ENCODE peak calls at places on chromosomes 13 and 19, in four cellular contexts. T, F, E and Y are unnamed samples.

GRCh38 chr19:46081928-46082727 is 41.3 kb upstream of the IGFL4 start:
- DNase-seq in T (peak), F (peak), E (peak), Y (peak)

GRCh38 chr13:67932991-67933390 is 702.9 kb upstream of the PCDH9 start:
- DNase-seq in T (no peak), F (no peak), E (no peak), Y (no peak)

GRCh38 chr13:70736622-70737317 is 628.5 kb upstream of the KLHL1 start:
- DNase-seq in T (no peak), F (no peak), E (no peak), Y (no peak)

GRCh38 chr19:28737526-28737925 is 475.4 kb downstream of the UQCRFS1 start:
- DNase-seq in T (no peak), F (no peak), E (no peak), Y (no peak)

GRCh38 chr19:19746286-19747213 is 13.6 kb upstream of the ZNF14 start:
- DNase-seq in T (no peak), F (no peak), E (peak), Y (no peak)

GRCh38 chr13:46572758-46573384 is 19.9 kb downstream of the LRCH1 start:
- DNase-seq in T (no peak), F (no peak), E (no peak), Y (peak)

GRCh38 chr19:44499962-44500949 is at the start of gene ZNF180:
- DNase-seq in T (peak), F (peak), E (peak), Y (peak)

GRCh38 chr19:43847246-43847645 is 20.1 kb downstream of the ZNF283 start:
- DNase-seq in T (peak), F (no peak), E (no peak), Y (no peak)

GRCh38 chr19:44770550-44771257 is 7.0 kb upstream of the CBLC start:
- DNase-seq in T (peak), F (peak), E (peak), Y (peak)

GRCh38 chr13:112986470-112986869 is 17.5 kb downstream of the MCF2L start:
- DNase-seq in T (no peak), F (no peak), E (no peak), Y (no peak)

GRCh38 chr13:44854264-44855060 is 134.8 kb downstream of the NUFIP1 start:
- DNase-seq in T (no peak), F (no peak), E (no peak), Y (no peak)

GRCh38 chr19:57395710-57396109 is 6.1 kb downstream of the ZNF548 start:
- DNase-seq in T (no peak), F (no peak), E (no peak), Y (no peak)

GRCh38 chr13:73480784-73481183 is 422.0 kb downstream of the KLF5 start:
- DNase-seq in T (no peak), F (no peak), E (no peak), Y (no peak)

GRCh38 chr13:28623782-28624706 is 34.9 kb upstream of the POMP start:
- DNase-seq in T (no peak), F (no peak), E (no peak), Y (peak)

GRCh38 chr19:39037194-39037593 is 4.8 kb upstream of the FBXO27 start:
- DNase-seq in T (no peak), F (no peak), E (no peak), Y (no peak)

GRCh38 chr19:9324584-9324962 is 594 bp downstream of the ZNF559 start:
- DNase-seq in T (no peak), F (no peak), E (no peak), Y (no peak)

GRCh38 chr13:28540612-28541011 is 45.7 kb upstream of the FLT1 start:
- DNase-seq in T (no peak), F (no peak), E (no peak), Y (no peak)

GRCh38 chr13:114050536-114051450 is 76.9 kb upstream of the C13orf46 start:
- DNase-seq in T (no peak), F (no peak), E (no peak), Y (no peak)

GRCh38 chr13:79295906-79296564 is 110.0 kb downstream of the RBM26 start:
- DNase-seq in T (peak), F (peak), E (no peak), Y (no peak)

GRCh38 chr13:98488736-98489135 is 88.2 kb downstream of the STK24 start:
- DNase-seq in T (no peak), F (no peak), E (no peak), Y (no peak)

GRCh38 chr13:98487522-98487921 is 89.4 kb downstream of the STK24 start:
- DNase-seq in T (no peak), F (no peak), E (no peak), Y (no peak)

GRCh38 chr13:98490195-98490771 is 86.6 kb downstream of the STK24 start:
- DNase-seq in T (no peak), F (peak), E (no peak), Y (no peak)

GRCh38 chr13:98490866-98491265 is 86.0 kb downstream of the STK24 start:
- DNase-seq in T (no peak), F (no peak), E (no peak), Y (no peak)

GRCh38 chr13:98489446-98490194 is 87.3 kb downstream of the STK24 start:
- DNase-seq in T (no peak), F (no peak), E (no peak), Y (no peak)
- H3K4me3 ChIP-seq in T (no peak), F (no peak), E (no peak), Y (no peak)

GRCh38 chr19:40144151-40144550 is 47.1 kb upstream of the MAP3K10 start:
- DNase-seq in T (no peak), F (no peak), E (no peak), Y (no peak)

GRCh38 chr19:40147338-40147692 is 43.9 kb upstream of the MAP3K10 start:
- DNase-seq in T (no peak), F (no peak), E (no peak), Y (no peak)

GRCh38 chr19:40144947-40145748 is 46.1 kb upstream of the MAP3K10 start:
- DNase-seq in T (peak), F (no peak), E (no peak), Y (peak)

GRCh38 chr19:40150170-40150569 is 41.1 kb upstream of the MAP3K10 start:
- DNase-seq in T (no peak), F (no peak), E (no peak), Y (no peak)

DNA sequence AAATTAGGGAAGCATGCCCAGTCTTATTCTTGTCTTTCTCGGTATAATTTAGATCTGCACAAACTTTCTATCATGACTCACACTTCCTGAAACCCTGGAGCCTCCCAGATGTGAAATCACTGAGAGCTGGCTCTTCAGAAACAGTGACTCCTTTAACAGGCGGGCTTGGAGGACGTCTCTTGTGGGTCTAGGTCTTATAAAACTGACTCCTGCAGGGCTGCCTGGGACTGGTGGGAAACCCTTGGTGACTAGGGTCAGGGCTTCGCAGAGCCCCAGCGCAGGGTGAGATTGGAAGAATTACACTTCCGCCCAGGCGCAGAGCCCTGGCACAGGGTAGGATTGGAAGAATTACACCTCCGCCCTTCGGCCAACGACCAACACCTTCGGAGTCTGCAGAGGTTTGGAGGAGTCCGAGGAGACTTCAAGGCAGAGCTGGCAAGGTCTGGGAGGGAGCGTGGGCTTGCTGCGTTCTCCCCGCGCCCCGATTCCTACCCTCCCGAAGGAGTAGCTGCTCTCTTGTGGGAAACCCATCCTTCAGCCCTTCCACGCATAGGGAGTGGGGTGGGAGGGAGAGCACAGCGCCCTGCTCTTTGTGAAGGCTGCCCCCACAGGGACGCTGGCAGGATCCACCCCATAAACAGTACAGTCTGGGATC is 43.4 kb upstream of the MAP3K10 start:
- DNase-seq in T (peak), F (peak), E (no peak), Y (peak)
- TF ChIP-seq MAX in T (no peak), F (no peak), E (no peak), Y (no peak)

GRCh38 chr13:66624302-66624701 is 605.8 kb downstream of the PCDH9 start:
- DNase-seq in T (no peak), F (no peak), E (no peak), Y (no peak)

GRCh38 chr13:66617786-66618185 is 612.4 kb downstream of the PCDH9 start:
- DNase-seq in T (no peak), F (no peak), E (no peak), Y (no peak)

GRCh38 chr13:66623129-66623528 is 607.0 kb downstream of the PCDH9 start:
- DNase-seq in T (no peak), F (no peak), E (no peak), Y (no peak)

GRCh38 chr13:66612983-66613382 is 617.2 kb downstream of the PCDH9 start:
- DNase-seq in T (no peak), F (no peak), E (no peak), Y (no peak)

GRCh38 chr13:66618702-66619101 is 611.4 kb downstream of the PCDH9 start:
- DNase-seq in T (peak), F (peak), E (peak), Y (peak)
- TF ChIP-seq CTCF in T (peak), F (peak), E (no peak), Y (no peak)

DNA sequence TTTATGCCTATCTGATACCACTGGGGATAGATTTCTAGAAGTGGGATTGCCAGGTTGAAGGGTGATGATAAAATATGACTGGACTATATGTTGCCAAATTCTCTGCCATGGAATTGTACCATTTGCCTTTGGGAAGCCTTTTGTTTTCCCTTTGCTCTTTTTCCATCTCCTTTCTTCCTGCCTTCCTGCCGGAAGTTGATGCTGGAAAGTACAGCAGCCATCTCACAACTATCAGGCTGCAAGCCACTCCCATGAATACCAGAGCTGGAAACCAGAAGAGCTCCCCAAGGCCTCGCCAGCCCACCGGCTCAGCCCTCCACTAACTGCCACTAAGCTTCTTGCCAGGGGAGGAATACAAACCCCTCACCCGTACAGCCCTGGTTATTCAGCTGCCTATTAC is 29.7 kb downstream of the ZIC5 start:
- DNase-seq in T (no peak), F (no peak), E (no peak), Y (no peak)
- H3K4me3 ChIP-seq in T (no peak), F (no peak), E (no peak), Y (no peak)

GRCh38 chr19:51172223-51172622 is 30.1 kb downstream of the SIGLEC7 start:
- DNase-seq in T (no peak), F (no peak), E (no peak), Y (no peak)
- TF ChIP-seq MAX in T (no peak), F (no peak), E (no peak), Y (no peak)

DNA sequence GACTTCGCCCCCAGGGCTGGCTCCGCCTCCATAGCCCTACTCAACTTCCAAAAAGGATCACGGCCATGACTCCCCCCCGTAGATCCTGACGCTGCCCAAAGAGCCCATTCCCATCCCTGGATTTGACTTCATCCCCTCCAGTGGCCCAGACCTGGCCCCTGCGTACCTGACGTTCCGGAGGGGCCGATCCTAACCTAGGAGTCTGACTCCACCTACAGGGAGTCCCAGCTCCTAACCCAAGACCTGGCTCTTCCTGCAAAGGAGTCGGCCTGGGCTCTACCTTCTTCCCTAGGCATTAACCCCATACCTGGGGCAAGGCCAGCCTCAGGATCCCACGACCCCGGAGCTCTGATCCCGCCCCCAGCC is 10.8 kb downstream of the STAP2 start:
- DNase-seq in T (no peak), F (no peak), E (no peak), Y (no peak)
- TF ChIP-seq CTCF in T (no peak), F (no peak), E (no peak), Y (no peak)

GRCh38 chr19:18007939-18008673 is at the start of gene ARRDC2:
- DNase-seq in T (no peak), F (peak), E (peak), Y (peak)

GRCh38 chr19:18009412-18010066 is 1.6 kb downstream of the ARRDC2 start:
- DNase-seq in T (no peak), F (no peak), E (peak), Y (peak)

GRCh38 chr19:18007605-18007938 is 398 bp upstream of the ARRDC2 start:
- DNase-seq in T (no peak), F (no peak), E (no peak), Y (no peak)

GRCh38 chr19:18008814-18009213 is 844 bp downstream of the ARRDC2 start:
- DNase-seq in T (no peak), F (no peak), E (peak), Y (no peak)

GRCh38 chr19:18010149-18010548 is 2.2 kb downstream of the ARRDC2 start:
- DNase-seq in T (no peak), F (no peak), E (no peak), Y (no peak)
- H3K4me3 ChIP-seq in T (no peak), F (no peak), E (no peak), Y (no peak)

DNA sequence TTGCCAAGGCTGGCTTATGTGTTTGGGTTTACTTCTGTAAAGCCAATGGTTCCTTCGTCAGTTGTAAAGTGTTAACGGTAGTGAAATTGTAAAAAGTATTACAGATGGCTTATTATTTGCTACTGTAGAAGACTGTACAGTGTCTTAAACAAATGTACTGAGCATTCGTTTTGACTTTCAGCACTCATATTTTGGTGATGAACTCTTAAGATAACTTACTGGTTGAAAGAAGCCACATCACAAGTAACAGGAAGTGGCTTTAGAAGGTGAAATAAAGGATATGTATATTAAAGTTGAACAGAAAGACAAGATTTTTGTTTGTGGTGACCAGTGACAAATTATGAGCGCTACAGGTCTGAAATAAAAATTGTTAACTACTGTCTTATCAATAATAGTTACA is 64.2 kb downstream of the URI1 start:
- DNase-seq in T (no peak), F (no peak), E (no peak), Y (no peak)
- TF ChIP-seq MAX in T (no peak), F (no peak), E (no peak), Y (no peak)

DNA sequence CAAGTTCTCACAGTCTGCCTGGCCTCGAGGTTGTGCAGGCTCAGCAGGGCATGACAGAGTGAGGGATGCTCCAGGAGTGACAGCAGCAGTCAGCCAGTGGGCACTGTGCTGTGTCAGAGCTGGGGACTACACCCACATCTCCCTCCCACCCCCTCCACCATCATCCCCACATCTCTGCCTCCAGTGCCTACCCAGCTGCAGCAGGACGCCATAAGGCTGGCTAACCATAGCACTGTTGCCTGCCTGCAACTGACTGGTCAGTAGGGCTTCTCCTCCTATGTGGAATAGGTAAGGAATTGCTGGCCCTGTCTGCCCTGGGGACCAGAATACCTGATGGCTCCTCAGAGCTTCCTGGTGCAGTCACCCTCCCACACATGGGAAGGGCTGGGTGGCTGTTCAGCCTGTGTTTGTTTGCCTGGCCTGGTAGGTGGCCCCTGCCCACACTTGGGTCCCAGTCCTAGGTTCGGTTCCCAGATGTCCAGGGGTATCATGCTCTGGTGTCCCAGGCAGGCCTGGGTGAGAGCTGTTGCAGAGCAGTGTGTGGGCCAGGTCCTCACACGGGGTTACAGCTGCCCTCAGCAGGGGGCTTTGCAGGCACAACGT is 15.7 kb downstream of the GPI start:
- DNase-seq in T (no peak), F (no peak), E (no peak), Y (no peak)
- TF ChIP-seq CTCF in T (no peak), F (no peak), E (no peak), Y (no peak)